ENCODE peak calls at places on chromosomes 1 and 21, in five cellular contexts. One of them, this sample, is unnamed.

GRCh38 chr1:46830665-46831322 is 31.9 kb downstream of the CYP4B1 start:
- DNase-seq in AG10803: no peak
- DNase-seq in GM23338: no peak
- DNase-seq in IMR-90: no peak
- DNase-seq in ovary: no peak
- DNase-seq in this sample: no peak

GRCh38 chr21:42532466-42533181 is 19.0 kb downstream of the SLC37A1 start:
- DNase-seq in AG10803: peak
- DNase-seq in GM23338: no peak
- DNase-seq in IMR-90: peak
- DNase-seq in ovary: no peak
- DNase-seq in this sample: peak

GRCh38 chr1:230735447-230735846 is 11.7 kb upstream of the CAPN9 start:
- DNase-seq in AG10803: no peak
- DNase-seq in GM23338: no peak
- DNase-seq in IMR-90: no peak
- DNase-seq in ovary: no peak
- DNase-seq in this sample: no peak

GRCh38 chr21:28253378-28253777 is 739.3 kb downstream of the LTN1 start:
- DNase-seq in AG10803: peak
- DNase-seq in GM23338: no peak
- DNase-seq in IMR-90: peak
- DNase-seq in ovary: no peak
- DNase-seq in this sample: no peak

GRCh38 chr1:246566808-246567154 is 525 bp downstream of the CNST start:
- DNase-seq in AG10803: peak
- DNase-seq in GM23338: no peak
- DNase-seq in IMR-90: peak
- DNase-seq in ovary: no peak
- DNase-seq in this sample: no peak

GRCh38 chr1:87894041-87894440 is 565.4 kb downstream of the LMO4 start:
- DNase-seq in AG10803: no peak
- DNase-seq in GM23338: no peak
- DNase-seq in IMR-90: no peak
- DNase-seq in ovary: no peak
- DNase-seq in this sample: no peak

GRCh38 chr1:56484695-56485094 is 94.7 kb downstream of the PLPP3 start:
- DNase-seq in AG10803: peak
- DNase-seq in GM23338: no peak
- DNase-seq in IMR-90: no peak
- DNase-seq in ovary: no peak
- DNase-seq in this sample: no peak

GRCh38 chr1:89907669-89908293 is 86.9 kb downstream of the LRRC8D start:
- DNase-seq in AG10803: peak
- DNase-seq in GM23338: no peak
- DNase-seq in IMR-90: peak
- DNase-seq in ovary: no peak
- DNase-seq in this sample: no peak

GRCh38 chr1:38061883-38062328 is 15.3 kb upstream of the POU3F1 start:
- DNase-seq in AG10803: no peak
- DNase-seq in GM23338: no peak
- DNase-seq in IMR-90: no peak
- DNase-seq in ovary: no peak
- DNase-seq in this sample: no peak

GRCh38 chr1:204751480-204751879 is 65.9 kb upstream of the LRRN2 start:
- DNase-seq in AG10803: no peak
- DNase-seq in GM23338: no peak
- DNase-seq in IMR-90: no peak
- DNase-seq in ovary: no peak
- DNase-seq in this sample: no peak

GRCh38 chr21:45555557-45556301 is 13.5 kb upstream of the SLC19A1 start:
- DNase-seq in AG10803: peak
- DNase-seq in GM23338: peak
- DNase-seq in IMR-90: peak
- DNase-seq in ovary: peak
- DNase-seq in this sample: no peak

GRCh38 chr1:79322511-79323027 is 316.0 kb upstream of the ADGRL4 start:
- DNase-seq in AG10803: peak
- DNase-seq in GM23338: no peak
- DNase-seq in IMR-90: peak
- DNase-seq in ovary: no peak
- DNase-seq in this sample: no peak

GRCh38 chr1:228836427-228836826 is 101.1 kb downstream of the RHOU start:
- DNase-seq in AG10803: no peak
- DNase-seq in GM23338: no peak
- DNase-seq in IMR-90: no peak
- DNase-seq in ovary: no peak
- DNase-seq in this sample: no peak

GRCh38 chr1:226447932-226448670 is 40.2 kb upstream of the PARP1 start:
- DNase-seq in AG10803: no peak
- DNase-seq in GM23338: peak
- DNase-seq in IMR-90: peak
- DNase-seq in ovary: no peak
- DNase-seq in this sample: no peak

GRCh38 chr1:226446058-226446457 is 38.2 kb upstream of the PARP1 start:
- DNase-seq in AG10803: no peak
- DNase-seq in GM23338: no peak
- DNase-seq in IMR-90: no peak
- DNase-seq in ovary: no peak
- DNase-seq in this sample: no peak

GRCh38 chr1:226443033-226443432 is 35.1 kb upstream of the PARP1 start:
- DNase-seq in AG10803: no peak
- DNase-seq in GM23338: no peak
- DNase-seq in IMR-90: no peak
- DNase-seq in ovary: no peak
- DNase-seq in this sample: no peak

GRCh38 chr1:226443439-226443838 is 35.5 kb upstream of the PARP1 start:
- DNase-seq in AG10803: peak
- DNase-seq in GM23338: no peak
- DNase-seq in IMR-90: peak
- DNase-seq in ovary: no peak
- DNase-seq in this sample: no peak

DNA sequence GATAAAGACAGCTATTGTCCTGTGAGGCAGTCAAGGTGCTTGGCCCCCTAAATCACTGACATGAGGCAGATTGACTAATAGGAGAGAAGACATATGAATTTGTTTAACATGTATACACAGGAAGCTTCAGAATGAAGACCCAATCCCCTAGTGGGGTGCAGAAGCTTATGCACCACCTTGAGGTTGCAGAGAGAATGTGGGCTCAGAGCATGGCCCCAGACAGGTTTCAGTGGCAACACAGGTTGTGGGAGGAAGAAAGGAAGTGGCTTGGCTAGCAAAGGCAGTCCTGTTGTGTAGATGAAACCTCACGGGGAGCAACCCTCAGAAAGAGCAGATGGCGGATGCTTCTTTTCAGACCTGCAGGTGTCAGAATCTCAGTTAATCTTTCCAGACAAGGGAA is 37.0 kb upstream of the PARP1 start:
- DNase-seq in AG10803: no peak
- DNase-seq in GM23338: peak
- DNase-seq in IMR-90: no peak
- DNase-seq in ovary: no peak
- DNase-seq in this sample: no peak
- TF ChIP-seq CTCF in AG10803: no peak
- TF ChIP-seq CTCF in GM23338: peak
- TF ChIP-seq CTCF in IMR-90: no peak
- TF ChIP-seq CTCF in ovary: no peak
- TF ChIP-seq CTCF in this sample: no peak

DNA sequence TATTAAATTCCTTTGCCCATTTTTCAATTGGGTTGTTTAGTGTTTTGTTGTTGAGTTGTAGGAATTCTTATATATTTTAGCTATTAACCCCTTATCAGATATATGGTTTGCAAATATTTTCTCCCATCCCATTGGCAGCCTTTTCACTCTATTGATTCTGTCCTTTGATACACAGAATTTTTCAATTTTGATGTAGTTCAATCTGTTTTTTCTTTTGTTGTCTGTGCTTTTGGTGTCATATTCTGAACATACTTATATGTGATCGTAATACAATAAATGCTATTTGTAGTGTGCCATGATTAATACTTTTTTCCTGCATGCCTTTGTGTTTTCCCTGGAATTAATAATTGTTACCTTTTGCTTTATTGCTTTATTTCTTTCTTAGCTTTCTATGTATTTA is 7.8 kb upstream of the LRP8 start:
- DNase-seq in AG10803: no peak
- DNase-seq in GM23338: no peak
- DNase-seq in IMR-90: no peak
- DNase-seq in ovary: no peak
- DNase-seq in this sample: no peak
- TF ChIP-seq CTCF in AG10803: no peak
- TF ChIP-seq CTCF in GM23338: no peak
- TF ChIP-seq CTCF in IMR-90: no peak
- TF ChIP-seq CTCF in ovary: no peak
- TF ChIP-seq CTCF in this sample: no peak

DNA sequence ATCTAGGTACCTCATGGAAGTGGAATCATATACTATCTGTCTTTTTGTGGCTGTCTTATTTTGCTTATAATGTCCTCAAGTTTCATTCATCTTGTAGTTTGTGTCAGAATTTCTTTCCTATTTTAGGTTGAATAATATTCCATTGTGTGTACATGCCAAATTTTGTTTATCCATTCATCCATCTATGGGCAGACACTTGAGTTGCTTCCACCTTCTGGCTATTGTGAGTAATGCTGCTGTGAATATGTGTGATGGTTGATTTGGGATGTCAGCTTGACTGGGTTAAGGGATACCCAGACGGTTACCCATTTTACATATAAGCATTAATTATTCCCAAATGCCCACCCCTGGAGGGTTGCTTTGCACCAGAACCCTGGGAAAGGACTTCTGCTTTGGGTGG is 477.5 kb downstream of the PTPRU start:
- DNase-seq in AG10803: peak
- DNase-seq in GM23338: no peak
- DNase-seq in IMR-90: peak
- DNase-seq in ovary: no peak
- DNase-seq in this sample: no peak
- TF ChIP-seq CTCF in AG10803: peak
- TF ChIP-seq CTCF in GM23338: peak
- TF ChIP-seq CTCF in IMR-90: peak
- TF ChIP-seq CTCF in ovary: no peak
- TF ChIP-seq CTCF in this sample: no peak

DNA sequence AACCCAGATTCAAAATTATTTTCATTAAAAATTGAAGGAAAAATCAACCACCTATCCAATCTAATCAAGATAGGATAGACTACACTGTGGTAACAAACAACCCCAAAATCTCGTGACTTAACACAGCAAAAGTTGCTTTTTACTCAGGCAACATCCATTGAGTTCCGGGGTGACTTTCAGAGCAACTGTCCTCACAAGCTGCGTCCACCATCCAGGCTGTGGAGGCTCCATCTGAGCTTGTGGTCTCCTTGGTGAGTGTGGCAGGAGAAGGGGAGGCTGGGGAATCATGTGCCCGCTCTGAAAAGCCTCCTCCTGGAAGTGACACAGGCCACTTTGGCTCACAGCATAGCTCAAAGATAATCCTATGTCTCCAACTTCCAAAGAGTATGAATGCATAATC is 52.4 kb downstream of the CD2 start:
- DNase-seq in AG10803: no peak
- DNase-seq in GM23338: no peak
- DNase-seq in IMR-90: no peak
- DNase-seq in ovary: no peak
- DNase-seq in this sample: no peak
- TF ChIP-seq CTCF in AG10803: no peak
- TF ChIP-seq CTCF in GM23338: no peak
- TF ChIP-seq CTCF in IMR-90: no peak
- TF ChIP-seq CTCF in ovary: no peak
- TF ChIP-seq CTCF in this sample: no peak

GRCh38 chr1:206738370-206739366 is 31.9 kb upstream of the IL19 start:
- DNase-seq in AG10803: peak
- DNase-seq in GM23338: peak
- DNase-seq in IMR-90: peak
- DNase-seq in ovary: no peak
- DNase-seq in this sample: no peak
- TF ChIP-seq CTCF in AG10803: peak
- TF ChIP-seq CTCF in GM23338: peak
- TF ChIP-seq CTCF in IMR-90: peak
- TF ChIP-seq CTCF in ovary: no peak
- TF ChIP-seq CTCF in this sample: no peak

DNA sequence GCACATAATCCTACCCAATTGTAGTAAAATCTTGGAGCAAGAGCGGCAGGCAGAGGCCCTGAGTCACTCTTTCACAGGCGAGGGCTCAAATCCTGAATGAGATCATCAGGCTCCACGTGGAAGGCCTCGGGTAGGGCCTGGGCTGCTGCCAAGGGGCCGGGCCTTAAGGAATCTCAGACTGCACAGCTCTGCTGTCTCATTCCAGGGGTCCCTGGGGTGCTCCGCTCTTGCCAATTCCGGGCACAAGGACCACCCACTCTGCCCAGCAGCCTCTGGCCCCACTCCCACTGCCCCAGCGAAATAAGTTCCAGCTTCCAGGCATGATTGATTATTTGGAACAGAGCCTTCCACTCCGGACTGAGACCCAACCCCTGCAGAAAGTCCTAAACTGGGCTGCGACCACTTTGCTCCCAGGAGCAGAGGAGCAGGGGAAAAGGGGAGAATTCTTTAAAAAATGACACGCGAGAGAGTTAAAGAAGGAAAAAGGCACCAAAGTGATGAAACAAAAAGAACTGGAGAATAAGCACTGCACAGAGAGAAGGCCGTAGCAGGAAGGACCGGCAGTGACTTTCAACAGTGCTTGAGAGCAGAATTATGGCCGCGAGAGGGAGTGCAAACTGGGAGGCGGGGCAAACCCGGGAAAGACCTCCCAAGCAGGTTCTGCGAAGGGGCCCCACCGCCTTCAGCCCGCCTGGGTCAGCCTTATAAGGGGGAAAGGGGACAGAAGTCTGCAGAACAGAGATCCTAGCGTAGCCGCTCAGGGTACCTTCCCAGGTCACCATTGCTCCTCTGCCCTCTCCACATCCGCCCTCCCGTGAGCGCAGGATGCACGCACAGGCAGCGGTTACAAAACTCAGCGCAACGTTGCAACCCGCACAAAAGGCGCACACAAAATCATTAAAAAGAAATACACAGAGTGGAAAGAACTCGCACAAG is 2.0 kb downstream of the ADAMTS1 start:
- DNase-seq in AG10803: peak
- DNase-seq in GM23338: peak
- DNase-seq in IMR-90: peak
- DNase-seq in ovary: peak
- DNase-seq in this sample: peak
- TF ChIP-seq CTCF in AG10803: peak
- TF ChIP-seq CTCF in GM23338: peak
- TF ChIP-seq CTCF in IMR-90: no peak
- TF ChIP-seq CTCF in ovary: peak
- TF ChIP-seq CTCF in this sample: no peak

This sample was measured in omental fat pad.